ENCODE peak calls at places on chromosome 5, in nine cellular contexts. W is neural progenitor cell; F is RPMI8226; X is cardiac muscle cell; D is activated naive CD8-positive, alpha-beta T cell treated with anti-CD3 and anti-CD28 coated beads for 36 hours; V is DMS79 treated with DMSO at 0.1 percent for 48 hours; R is stimulated activated CD4-positive, alpha-beta T cell treated with anti-CD3 and anti-CD28 coated beads, Interleukin-15, amount 100 ng/mL, for 48 hours; B is GM10248; O is sigmoid colon. K is an unnamed sample.

GRCh38 chr5:118968925-118969375 is 19.4 kb downstream of the DTWD2 start:
- DNase-seq in O (no peak), F (no peak), B (no peak), R (no peak), W (no peak), V (no peak), X (peak), D (no peak), K (peak)

GRCh38 chr5:9149988-9150387 is 395.9 kb downstream of the SEMA5A start:
- DNase-seq in W (no peak), O (no peak), F (no peak), R (no peak), B (no peak), D (no peak), X (no peak), V (peak), K (no peak)

GRCh38 chr5:645421-645820 is 33.3 kb downstream of the CEP72 start:
- DNase-seq in F (no peak), V (no peak), B (no peak), W (no peak), O (peak), D (no peak), X (no peak), R (no peak), K (no peak)

GRCh38 chr5:14160116-14160515 is 17.0 kb downstream of the TRIO start:
- DNase-seq in X (no peak), O (no peak), V (no peak), B (no peak), D (no peak), F (peak), R (no peak), W (no peak), K (no peak)

GRCh38 chr5:157442989-157443619 is 16.9 kb upstream of the NIPAL4 start:
- DNase-seq in O (no peak), F (no peak), V (no peak), X (no peak), D (no peak), W (no peak), R (no peak), B (no peak), K (no peak)

GRCh38 chr5:115586525-115587146 is 15.6 kb downstream of the TICAM2 start:
- DNase-seq in B (no peak), W (peak), X (peak), V (peak), F (peak), D (no peak), R (no peak), O (no peak), K (no peak)

GRCh38 chr5:78586251-78586650 is 62.3 kb downstream of the LHFPL2 start:
- DNase-seq in B (no peak), O (no peak), D (peak), V (no peak), X (peak), W (no peak), F (no peak), R (no peak), K (no peak)

GRCh38 chr5:69083412-69083811 is 10.4 kb upstream of the SLC30A5 start:
- DNase-seq in D (no peak), F (no peak), W (peak), R (no peak), V (no peak), O (no peak), X (peak), B (no peak), K (peak)

GRCh38 chr5:35338169-35338476 is 107.8 kb upstream of the PRLR start:
- DNase-seq in X (no peak), O (no peak), D (no peak), F (no peak), R (no peak), W (no peak), B (no peak), V (no peak), K (no peak)